ENCODE peak calls at places on chromosomes 13 and 19, in four cellular contexts. One of them, this sample, is unnamed.

GRCh38 chr13:28854657-28855056 is 34.5 kb downstream of the MTUS2 start:
- DNase-seq in SK-N-SH: no peak
- DNase-seq in IMR-90: no peak
- DNase-seq in OCI-LY7: no peak
- DNase-seq in this sample: no peak

GRCh38 chr13:111919286-111919685 is 147.7 kb upstream of the SOX1 start:
- DNase-seq in SK-N-SH: no peak
- DNase-seq in IMR-90: no peak
- DNase-seq in OCI-LY7: no peak
- DNase-seq in this sample: no peak

GRCh38 chr19:51726049-51726448 is 2.3 kb upstream of the HAS1 start:
- DNase-seq in SK-N-SH: no peak
- DNase-seq in IMR-90: peak
- DNase-seq in OCI-LY7: no peak
- DNase-seq in this sample: peak

GRCh38 chr19:23522431-23522830 is 127.2 kb upstream of the ZNF91 start:
- DNase-seq in SK-N-SH: no peak
- DNase-seq in IMR-90: no peak
- DNase-seq in OCI-LY7: no peak
- DNase-seq in this sample: no peak

GRCh38 chr13:113296842-113297369 is at the start of gene LAMP1:
- DNase-seq in SK-N-SH: peak
- DNase-seq in IMR-90: peak
- DNase-seq in OCI-LY7: peak
- DNase-seq in this sample: peak

GRCh38 chr19:40744554-40745401 is 5.5 kb downstream of the ACTMAP start:
- DNase-seq in SK-N-SH: peak
- DNase-seq in IMR-90: no peak
- DNase-seq in OCI-LY7: peak
- DNase-seq in this sample: no peak

GRCh38 chr13:86020350-86021002 is 221.3 kb upstream of the SLITRK6 start:
- DNase-seq in SK-N-SH: peak
- DNase-seq in IMR-90: peak
- DNase-seq in OCI-LY7: no peak
- DNase-seq in this sample: no peak

GRCh38 chr19:50214699-50215543 is 11.5 kb downstream of the MYH14 start:
- DNase-seq in SK-N-SH: no peak
- DNase-seq in IMR-90: no peak
- DNase-seq in OCI-LY7: no peak
- DNase-seq in this sample: no peak

GRCh38 chr19:53659292-53659691 is 27.5 kb downstream of the DPRX start:
- DNase-seq in SK-N-SH: peak
- DNase-seq in IMR-90: no peak
- DNase-seq in OCI-LY7: no peak
- DNase-seq in this sample: no peak

GRCh38 chr13:48727252-48728011 is 73.7 kb downstream of the CYSLTR2 start:
- DNase-seq in SK-N-SH: no peak
- DNase-seq in IMR-90: peak
- DNase-seq in OCI-LY7: no peak
- DNase-seq in this sample: peak

GRCh38 chr13:114002771-114003321 is 29.0 kb upstream of the C13orf46 start:
- DNase-seq in SK-N-SH: no peak
- DNase-seq in IMR-90: no peak
- DNase-seq in OCI-LY7: no peak
- DNase-seq in this sample: no peak

GRCh38 chr13:80262051-80262695 is 78.8 kb downstream of the SPRY2 start:
- DNase-seq in SK-N-SH: no peak
- DNase-seq in IMR-90: no peak
- DNase-seq in OCI-LY7: no peak
- DNase-seq in this sample: no peak

GRCh38 chr13:67651908-67652307 is 421.8 kb upstream of the PCDH9 start:
- DNase-seq in SK-N-SH: no peak
- DNase-seq in IMR-90: no peak
- DNase-seq in OCI-LY7: no peak
- DNase-seq in this sample: no peak

GRCh38 chr19:23254141-23254910 is 4.1 kb upstream of the ZNF724 start:
- DNase-seq in SK-N-SH: no peak
- DNase-seq in IMR-90: no peak
- DNase-seq in OCI-LY7: no peak
- DNase-seq in this sample: peak

GRCh38 chr13:58119351-58119750 is 487.8 kb downstream of the PCDH17 start:
- DNase-seq in SK-N-SH: no peak
- DNase-seq in IMR-90: no peak
- DNase-seq in OCI-LY7: no peak
- DNase-seq in this sample: no peak

GRCh38 chr19:22438011-22438410 is 15.9 kb upstream of the ZNF98 start:
- DNase-seq in SK-N-SH: no peak
- DNase-seq in IMR-90: no peak
- DNase-seq in OCI-LY7: no peak
- DNase-seq in this sample: no peak

GRCh38 chr19:295687-296370 is 4.6 kb upstream of the PLPP2 start:
- DNase-seq in SK-N-SH: peak
- DNase-seq in IMR-90: no peak
- DNase-seq in OCI-LY7: no peak
- DNase-seq in this sample: no peak

GRCh38 chr19:27765912-27766725 is 1446.8 kb downstream of the UQCRFS1 start:
- DNase-seq in SK-N-SH: no peak
- DNase-seq in IMR-90: no peak
- DNase-seq in OCI-LY7: no peak
- DNase-seq in this sample: no peak

GRCh38 chr19:51478381-51479285 is at the start of gene CEACAM18:
- DNase-seq in SK-N-SH: no peak
- DNase-seq in IMR-90: no peak
- DNase-seq in OCI-LY7: no peak
- DNase-seq in this sample: no peak

GRCh38 chr19:4817467-4818277 is 13.8 kb downstream of the TICAM1 start:
- DNase-seq in SK-N-SH: no peak
- DNase-seq in IMR-90: no peak
- DNase-seq in OCI-LY7: no peak
- DNase-seq in this sample: no peak

GRCh38 chr13:93289842-93290241 is 63.2 kb downstream of the GPC6 start:
- DNase-seq in SK-N-SH: no peak
- DNase-seq in IMR-90: no peak
- DNase-seq in OCI-LY7: no peak
- DNase-seq in this sample: no peak

GRCh38 chr13:42991892-42992584 is at the start of gene EPSTI1:
- DNase-seq in SK-N-SH: no peak
- DNase-seq in IMR-90: peak
- DNase-seq in OCI-LY7: peak
- DNase-seq in this sample: no peak

GRCh38 chr19:54114340-54114826 is 1.1 kb downstream of the TFPT start:
- DNase-seq in SK-N-SH: peak
- DNase-seq in IMR-90: peak
- DNase-seq in OCI-LY7: peak
- DNase-seq in this sample: peak

GRCh38 chr19:11325544-11325943 is 13.9 kb downstream of the RAB3D start:
- DNase-seq in SK-N-SH: no peak
- DNase-seq in IMR-90: no peak
- DNase-seq in OCI-LY7: no peak
- DNase-seq in this sample: no peak

GRCh38 chr19:11323601-11324078 is 15.8 kb downstream of the RAB3D start:
- DNase-seq in SK-N-SH: peak
- DNase-seq in IMR-90: no peak
- DNase-seq in OCI-LY7: no peak
- DNase-seq in this sample: no peak

GRCh38 chr19:11324748-11325389 is 14.6 kb downstream of the RAB3D start:
- DNase-seq in SK-N-SH: peak
- DNase-seq in IMR-90: no peak
- DNase-seq in OCI-LY7: no peak
- DNase-seq in this sample: no peak

GRCh38 chr19:11322269-11323024 is 17.0 kb downstream of the RAB3D start:
- DNase-seq in SK-N-SH: no peak
- DNase-seq in IMR-90: peak
- DNase-seq in OCI-LY7: no peak
- DNase-seq in this sample: no peak

DNA sequence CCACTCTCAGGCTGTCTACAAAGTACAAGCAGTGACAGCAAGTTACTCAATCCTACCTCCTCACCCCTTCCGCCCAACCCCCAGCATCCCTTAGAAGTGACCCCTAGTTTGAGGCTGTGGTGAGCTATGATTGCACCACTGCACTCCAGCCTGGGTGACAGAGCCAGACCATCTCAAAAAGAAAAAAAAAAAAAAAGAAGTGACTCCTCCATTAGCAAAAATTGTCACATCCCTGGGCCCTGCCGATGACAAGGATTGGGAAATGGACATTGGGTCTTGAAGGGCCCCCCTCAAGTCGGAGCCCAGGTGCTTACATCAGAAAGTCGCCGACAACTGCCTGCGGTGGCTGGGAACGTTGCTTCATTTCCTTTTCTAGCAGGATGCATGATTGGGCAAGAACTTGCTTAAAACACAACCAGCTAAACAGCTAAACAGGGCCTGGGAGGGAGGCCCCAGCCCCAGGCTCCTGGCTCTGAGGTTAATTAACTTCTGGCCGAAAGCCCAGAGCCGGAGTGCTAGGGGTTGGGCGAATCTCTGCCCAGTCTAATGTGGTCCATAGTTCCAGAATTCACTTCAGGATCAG is 15.3 kb downstream of the RAB3D start:
- DNase-seq in SK-N-SH: peak
- DNase-seq in IMR-90: peak
- DNase-seq in OCI-LY7: peak
- DNase-seq in this sample: no peak
- H3K4me3 ChIP-seq in SK-N-SH: peak
- H3K4me3 ChIP-seq in IMR-90: no peak
- H3K4me3 ChIP-seq in OCI-LY7: no peak
- H3K4me3 ChIP-seq in this sample: no peak

GRCh38 chr19:19105365-19106060 is 32.8 kb downstream of the TMEM161A start:
- DNase-seq in SK-N-SH: peak
- DNase-seq in IMR-90: no peak
- DNase-seq in OCI-LY7: peak
- DNase-seq in this sample: peak

GRCh38 chr19:19107663-19108062 is 30.6 kb downstream of the TMEM161A start:
- DNase-seq in SK-N-SH: no peak
- DNase-seq in IMR-90: no peak
- DNase-seq in OCI-LY7: no peak
- DNase-seq in this sample: no peak

GRCh38 chr19:19109601-19110000 is 28.7 kb downstream of the TMEM161A start:
- DNase-seq in SK-N-SH: no peak
- DNase-seq in IMR-90: peak
- DNase-seq in OCI-LY7: no peak
- DNase-seq in this sample: no peak

GRCh38 chr19:19103167-19103566 is 35.1 kb downstream of the TMEM161A start:
- DNase-seq in SK-N-SH: no peak
- DNase-seq in IMR-90: no peak
- DNase-seq in OCI-LY7: no peak
- DNase-seq in this sample: no peak

DNA sequence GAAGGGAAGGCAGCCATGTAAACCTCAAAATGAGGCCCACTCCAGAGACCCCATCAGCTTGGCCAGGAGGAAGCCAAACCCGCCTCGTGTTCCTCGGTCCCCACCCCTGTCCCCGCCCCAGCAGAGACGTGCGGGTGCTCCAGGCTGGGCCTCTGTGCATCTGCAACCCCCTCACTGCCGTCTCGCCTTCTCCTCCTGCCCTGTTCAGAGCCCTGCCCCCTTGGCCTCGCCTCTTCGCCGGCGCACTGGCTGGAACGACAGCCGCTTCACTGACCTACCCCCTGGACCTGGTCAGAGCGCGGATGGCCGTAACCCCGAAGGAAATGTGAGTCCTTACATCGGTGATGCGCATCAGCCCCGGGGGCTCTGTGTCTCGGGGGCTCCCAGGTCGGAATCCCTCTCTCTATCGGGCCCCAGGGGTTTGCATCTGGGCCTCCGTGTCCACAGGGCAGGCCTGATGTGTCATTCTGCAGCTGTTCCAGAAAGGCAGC is 32.2 kb downstream of the TMEM161A start:
- DNase-seq in SK-N-SH: no peak
- DNase-seq in IMR-90: no peak
- DNase-seq in OCI-LY7: no peak
- DNase-seq in this sample: no peak
- H3K4me3 ChIP-seq in SK-N-SH: no peak
- H3K4me3 ChIP-seq in IMR-90: no peak
- H3K4me3 ChIP-seq in OCI-LY7: peak
- H3K4me3 ChIP-seq in this sample: no peak

DNA sequence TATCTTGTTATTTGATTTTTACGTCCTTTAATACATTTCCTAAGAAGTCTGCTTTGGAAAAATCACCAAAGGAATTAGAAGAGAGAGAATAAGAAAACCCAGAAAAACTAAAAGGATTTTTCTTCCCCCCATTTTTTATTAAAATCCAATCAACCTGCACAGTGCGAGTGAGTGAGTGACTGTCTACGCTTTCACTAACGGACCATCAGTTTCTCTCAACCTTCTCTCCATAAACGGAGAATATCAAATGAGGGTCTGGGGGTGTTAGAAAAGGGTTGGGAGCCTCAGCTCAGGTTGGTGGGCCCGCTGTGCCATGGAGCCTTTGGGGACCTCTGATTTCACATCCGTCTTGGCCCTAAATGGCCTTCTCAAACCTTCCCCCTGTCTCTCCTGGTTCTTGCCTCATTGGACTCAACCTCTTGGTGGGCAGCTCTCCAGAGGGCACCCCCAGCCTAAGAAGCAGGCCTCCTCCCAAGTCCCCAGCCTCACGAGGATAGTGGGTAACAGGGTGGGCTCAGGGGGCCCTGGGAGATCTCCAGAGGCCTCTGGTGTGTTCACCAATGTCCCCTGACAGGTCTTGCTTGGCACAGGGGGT is 764 bp upstream of the LRP3 start:
- DNase-seq in SK-N-SH: no peak
- DNase-seq in IMR-90: no peak
- DNase-seq in OCI-LY7: no peak
- DNase-seq in this sample: no peak
- H3K4me3 ChIP-seq in SK-N-SH: peak
- H3K4me3 ChIP-seq in IMR-90: no peak
- H3K4me3 ChIP-seq in OCI-LY7: no peak
- H3K4me3 ChIP-seq in this sample: peak

GRCh38 chr19:18173572-18174294 is at the start of gene IFI30:
- DNase-seq in SK-N-SH: peak
- DNase-seq in IMR-90: no peak
- DNase-seq in OCI-LY7: peak
- DNase-seq in this sample: peak

GRCh38 chr19:18171605-18172327 is 1.8 kb upstream of the IFI30 start:
- DNase-seq in SK-N-SH: peak
- DNase-seq in IMR-90: no peak
- DNase-seq in OCI-LY7: no peak
- DNase-seq in this sample: no peak

GRCh38 chr19:18172331-18173053 is 1.1 kb upstream of the IFI30 start:
- DNase-seq in SK-N-SH: peak
- DNase-seq in IMR-90: no peak
- DNase-seq in OCI-LY7: no peak
- DNase-seq in this sample: no peak

GRCh38 chr19:18174983-18175382 is 1.4 kb downstream of the IFI30 start:
- DNase-seq in SK-N-SH: no peak
- DNase-seq in IMR-90: no peak
- DNase-seq in OCI-LY7: no peak
- DNase-seq in this sample: no peak

DNA sequence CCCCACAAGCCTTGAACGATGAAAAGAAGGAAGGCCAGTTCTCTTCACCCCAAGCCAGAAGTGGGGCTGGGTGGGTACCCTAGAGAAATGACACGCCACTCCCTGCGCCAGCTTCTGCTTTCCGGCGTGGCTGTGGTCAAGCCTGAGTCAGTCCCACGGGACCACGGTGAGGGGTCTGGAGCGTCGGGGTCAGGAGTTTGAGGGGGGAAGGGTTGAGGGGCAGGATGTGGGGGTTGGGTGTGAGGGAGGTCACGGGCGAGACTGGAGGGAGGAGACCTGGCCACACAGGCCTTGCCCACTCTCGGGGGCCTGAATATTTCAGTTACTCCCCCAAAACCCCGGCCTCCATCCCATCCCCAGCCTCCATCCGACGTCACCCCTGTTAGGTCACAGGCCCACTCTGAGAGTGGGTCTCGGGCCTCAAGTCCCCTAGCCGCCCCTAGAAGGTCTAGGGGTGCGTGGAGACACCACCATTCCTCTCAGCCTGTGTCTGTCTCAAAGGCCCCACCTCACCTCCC is 500 bp upstream of the IFI30 start:
- DNase-seq in SK-N-SH: no peak
- DNase-seq in IMR-90: no peak
- DNase-seq in OCI-LY7: peak
- DNase-seq in this sample: no peak
- H3K4me3 ChIP-seq in SK-N-SH: peak
- H3K4me3 ChIP-seq in IMR-90: peak
- H3K4me3 ChIP-seq in OCI-LY7: peak
- H3K4me3 ChIP-seq in this sample: no peak